ENCODE peak calls at places on chromosomes 6 and 20, in eight cellular contexts. One of them, this sample, is unnamed.

GRCh38 chr20:36035720-36036119 is 67.3 kb downstream of the CNBD2 start:
- DNase-seq in HCT116: no peak
- DNase-seq in MM.1S: no peak
- DNase-seq in PC-3: peak
- DNase-seq in H1: no peak
- DNase-seq in neural progenitor cell: no peak
- DNase-seq in endothelial cell of umbilical vein: no peak
- DNase-seq in mammary epithelial cell: peak
- DNase-seq in this sample: no peak

GRCh38 chr6:135503703-135504475 is 6.3 kb upstream of the AHI1 start:
- DNase-seq in PC-3: no peak
- DNase-seq in mammary epithelial cell: no peak
- DNase-seq in H1: no peak
- DNase-seq in endothelial cell of umbilical vein: no peak
- DNase-seq in neural progenitor cell: peak
- DNase-seq in HCT116: no peak
- DNase-seq in MM.1S: no peak
- DNase-seq in this sample: no peak

GRCh38 chr20:5153612-5154542 is 27.1 kb downstream of the CDS2 start:
- DNase-seq in HCT116: peak
- DNase-seq in PC-3: peak
- DNase-seq in endothelial cell of umbilical vein: no peak
- DNase-seq in mammary epithelial cell: peak
- DNase-seq in neural progenitor cell: no peak
- DNase-seq in MM.1S: peak
- DNase-seq in H1: no peak
- DNase-seq in this sample: no peak

GRCh38 chr6:169108753-169109152 is 144.9 kb downstream of the THBS2 start:
- DNase-seq in MM.1S: no peak
- DNase-seq in endothelial cell of umbilical vein: no peak
- DNase-seq in PC-3: no peak
- DNase-seq in neural progenitor cell: no peak
- DNase-seq in H1: no peak
- DNase-seq in HCT116: no peak
- DNase-seq in mammary epithelial cell: no peak
- DNase-seq in this sample: no peak

GRCh38 chr6:45677381-45677992 is 299.8 kb upstream of the SUPT3H start:
- DNase-seq in neural progenitor cell: no peak
- DNase-seq in mammary epithelial cell: no peak
- DNase-seq in endothelial cell of umbilical vein: peak
- DNase-seq in H1: no peak
- DNase-seq in PC-3: peak
- DNase-seq in MM.1S: peak
- DNase-seq in HCT116: no peak
- DNase-seq in this sample: peak

GRCh38 chr6:142896732-142897131 is 48.2 kb downstream of the HIVEP2 start:
- DNase-seq in H1: no peak
- DNase-seq in mammary epithelial cell: no peak
- DNase-seq in HCT116: no peak
- DNase-seq in PC-3: no peak
- DNase-seq in MM.1S: no peak
- DNase-seq in neural progenitor cell: no peak
- DNase-seq in endothelial cell of umbilical vein: no peak
- DNase-seq in this sample: no peak

GRCh38 chr6:168045706-168046620 is 33.0 kb downstream of the FRMD1 start:
- DNase-seq in H1: no peak
- DNase-seq in HCT116: no peak
- DNase-seq in PC-3: no peak
- DNase-seq in neural progenitor cell: no peak
- DNase-seq in mammary epithelial cell: no peak
- DNase-seq in MM.1S: no peak
- DNase-seq in endothelial cell of umbilical vein: no peak
- DNase-seq in this sample: no peak

GRCh38 chr6:2245954-2246863 is 804 bp upstream of the GMDS start:
- DNase-seq in H1: no peak
- DNase-seq in mammary epithelial cell: peak
- DNase-seq in PC-3: peak
- DNase-seq in neural progenitor cell: peak
- DNase-seq in MM.1S: peak
- DNase-seq in endothelial cell of umbilical vein: peak
- DNase-seq in HCT116: peak
- DNase-seq in this sample: peak

GRCh38 chr6:114430534-114431124 is 87.8 kb upstream of the HS3ST5 start:
- DNase-seq in endothelial cell of umbilical vein: no peak
- DNase-seq in MM.1S: no peak
- DNase-seq in HCT116: no peak
- DNase-seq in mammary epithelial cell: no peak
- DNase-seq in PC-3: no peak
- DNase-seq in H1: no peak
- DNase-seq in neural progenitor cell: peak
- DNase-seq in this sample: no peak

GRCh38 chr20:45487231-45487635 is 17.7 kb downstream of the WFDC2 start:
- DNase-seq in MM.1S: no peak
- DNase-seq in neural progenitor cell: peak
- DNase-seq in mammary epithelial cell: no peak
- DNase-seq in HCT116: no peak
- DNase-seq in H1: peak
- DNase-seq in PC-3: no peak
- DNase-seq in endothelial cell of umbilical vein: no peak
- DNase-seq in this sample: peak

GRCh38 chr6:163617549-163617948 is 203.0 kb downstream of the QKI start:
- DNase-seq in MM.1S: no peak
- DNase-seq in neural progenitor cell: no peak
- DNase-seq in mammary epithelial cell: no peak
- DNase-seq in endothelial cell of umbilical vein: no peak
- DNase-seq in HCT116: no peak
- DNase-seq in PC-3: no peak
- DNase-seq in H1: no peak
- DNase-seq in this sample: no peak

GRCh38 chr6:11043961-11044711 is at the start of gene ELOVL2:
- DNase-seq in PC-3: peak
- DNase-seq in HCT116: no peak
- DNase-seq in H1: peak
- DNase-seq in neural progenitor cell: peak
- DNase-seq in endothelial cell of umbilical vein: peak
- DNase-seq in mammary epithelial cell: no peak
- DNase-seq in MM.1S: peak
- DNase-seq in this sample: peak
- TF ChIP-seq CTCF in PC-3: peak
- TF ChIP-seq CTCF in HCT116: no peak
- TF ChIP-seq CTCF in H1: peak
- TF ChIP-seq CTCF in neural progenitor cell: peak
- TF ChIP-seq CTCF in endothelial cell of umbilical vein: peak
- TF ChIP-seq CTCF in mammary epithelial cell: peak
- TF ChIP-seq CTCF in MM.1S: peak
- TF ChIP-seq CTCF in this sample: peak

DNA sequence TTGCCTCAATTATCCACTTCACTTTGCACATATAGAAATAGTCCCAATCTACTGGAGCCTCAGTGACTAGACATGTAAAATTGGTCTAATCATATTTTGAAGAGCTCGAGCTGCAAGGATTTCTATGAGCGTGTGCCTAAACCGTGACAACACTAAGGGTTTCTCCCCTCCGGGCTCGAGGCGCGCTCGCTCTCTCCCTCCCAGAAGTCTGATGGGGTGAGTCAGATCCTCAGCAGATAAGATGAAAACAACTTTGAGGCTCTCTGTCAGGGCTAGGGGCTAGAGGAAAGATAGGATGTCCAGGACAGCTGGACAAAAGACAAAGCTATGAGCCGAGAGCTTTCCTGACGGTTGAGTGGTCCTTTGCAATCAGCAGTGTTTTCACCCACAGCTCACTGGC is 16.8 kb downstream of the GNAS-AS1 start:
- DNase-seq in MM.1S: no peak
- DNase-seq in H1: no peak
- DNase-seq in PC-3: no peak
- DNase-seq in HCT116: no peak
- DNase-seq in endothelial cell of umbilical vein: no peak
- DNase-seq in neural progenitor cell: no peak
- DNase-seq in mammary epithelial cell: no peak
- DNase-seq in this sample: no peak
- H3K4me3 ChIP-seq in MM.1S: no peak
- H3K4me3 ChIP-seq in H1: no peak
- H3K4me3 ChIP-seq in PC-3: no peak
- H3K4me3 ChIP-seq in HCT116: no peak
- H3K4me3 ChIP-seq in endothelial cell of umbilical vein: no peak
- H3K4me3 ChIP-seq in neural progenitor cell: no peak
- H3K4me3 ChIP-seq in mammary epithelial cell: no peak
- H3K4me3 ChIP-seq in this sample: no peak

GRCh38 chr6:105138141-105138540 is 41.7 kb downstream of the POPDC3 start:
- DNase-seq in MM.1S: no peak
- DNase-seq in mammary epithelial cell: no peak
- DNase-seq in neural progenitor cell: no peak
- DNase-seq in HCT116: no peak
- DNase-seq in endothelial cell of umbilical vein: no peak
- DNase-seq in H1: no peak
- DNase-seq in PC-3: no peak
- DNase-seq in this sample: no peak

GRCh38 chr6:105135056-105135455 is 44.8 kb downstream of the POPDC3 start:
- DNase-seq in endothelial cell of umbilical vein: peak
- DNase-seq in neural progenitor cell: peak
- DNase-seq in mammary epithelial cell: peak
- DNase-seq in MM.1S: no peak
- DNase-seq in HCT116: no peak
- DNase-seq in H1: no peak
- DNase-seq in PC-3: peak
- DNase-seq in this sample: peak

GRCh38 chr6:105135907-105136432 is 43.8 kb downstream of the POPDC3 start:
- DNase-seq in H1: no peak
- DNase-seq in mammary epithelial cell: peak
- DNase-seq in neural progenitor cell: no peak
- DNase-seq in MM.1S: no peak
- DNase-seq in PC-3: no peak
- DNase-seq in HCT116: no peak
- DNase-seq in endothelial cell of umbilical vein: peak
- DNase-seq in this sample: peak

GRCh38 chr6:105137388-105137787 is 42.4 kb downstream of the POPDC3 start:
- DNase-seq in neural progenitor cell: peak
- DNase-seq in endothelial cell of umbilical vein: no peak
- DNase-seq in MM.1S: no peak
- DNase-seq in H1: no peak
- DNase-seq in mammary epithelial cell: peak
- DNase-seq in PC-3: no peak
- DNase-seq in HCT116: no peak
- DNase-seq in this sample: no peak

DNA sequence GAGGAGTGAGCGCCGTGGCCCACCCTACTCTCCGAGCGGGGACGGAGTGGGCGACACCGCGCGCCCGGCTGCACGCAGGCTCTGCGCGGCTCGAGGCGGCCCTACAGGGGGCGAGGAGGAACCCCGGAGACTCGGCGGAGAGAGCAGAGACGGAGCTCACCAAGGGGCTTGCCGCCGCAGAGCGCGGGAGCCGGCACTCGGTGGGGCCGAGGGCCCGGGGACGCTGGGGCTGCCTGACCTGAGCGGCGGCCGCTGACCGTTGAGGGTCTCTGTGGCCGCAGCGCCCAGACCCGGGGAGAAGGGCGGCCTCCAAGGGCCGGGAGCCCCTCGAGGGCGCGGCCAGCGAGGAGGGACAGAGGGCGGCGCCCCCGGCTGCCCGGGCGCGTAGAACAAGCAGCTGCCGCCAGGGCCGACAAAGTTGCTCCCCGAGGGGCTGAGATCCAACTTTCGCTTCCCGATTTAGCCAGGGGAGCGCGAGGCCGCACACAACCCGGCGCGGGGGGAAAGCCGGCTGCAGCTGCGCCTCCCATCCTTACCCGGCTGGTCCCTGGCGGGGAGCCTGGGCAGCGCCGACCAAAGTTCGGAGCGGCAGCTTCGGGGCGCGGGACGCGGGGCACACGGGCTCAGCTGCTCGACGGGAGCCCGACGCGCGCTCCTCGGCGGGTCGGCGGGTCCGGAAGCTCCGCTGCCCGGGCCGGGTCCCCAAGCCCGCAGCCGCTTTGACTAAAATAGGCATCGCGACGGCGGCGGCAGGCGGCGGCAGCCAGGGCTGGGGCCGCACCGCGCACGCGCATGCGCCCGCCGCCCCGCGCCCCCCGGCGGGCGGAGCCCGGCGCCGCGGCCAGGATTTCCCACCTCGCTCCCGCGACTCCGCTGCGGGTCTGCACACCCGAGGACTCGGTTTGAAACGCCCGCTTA is 43.1 kb downstream of the POPDC3 start:
- DNase-seq in endothelial cell of umbilical vein: peak
- DNase-seq in HCT116: no peak
- DNase-seq in neural progenitor cell: peak
- DNase-seq in H1: peak
- DNase-seq in PC-3: no peak
- DNase-seq in mammary epithelial cell: peak
- DNase-seq in MM.1S: peak
- DNase-seq in this sample: peak
- TF ChIP-seq EZH2 in endothelial cell of umbilical vein: no peak
- TF ChIP-seq EZH2 in HCT116: no peak
- TF ChIP-seq EZH2 in neural progenitor cell: peak
- TF ChIP-seq EZH2 in H1: peak
- TF ChIP-seq EZH2 in PC-3: no peak
- TF ChIP-seq EZH2 in mammary epithelial cell: no peak
- TF ChIP-seq EZH2 in MM.1S: no peak
- TF ChIP-seq EZH2 in this sample: peak

DNA sequence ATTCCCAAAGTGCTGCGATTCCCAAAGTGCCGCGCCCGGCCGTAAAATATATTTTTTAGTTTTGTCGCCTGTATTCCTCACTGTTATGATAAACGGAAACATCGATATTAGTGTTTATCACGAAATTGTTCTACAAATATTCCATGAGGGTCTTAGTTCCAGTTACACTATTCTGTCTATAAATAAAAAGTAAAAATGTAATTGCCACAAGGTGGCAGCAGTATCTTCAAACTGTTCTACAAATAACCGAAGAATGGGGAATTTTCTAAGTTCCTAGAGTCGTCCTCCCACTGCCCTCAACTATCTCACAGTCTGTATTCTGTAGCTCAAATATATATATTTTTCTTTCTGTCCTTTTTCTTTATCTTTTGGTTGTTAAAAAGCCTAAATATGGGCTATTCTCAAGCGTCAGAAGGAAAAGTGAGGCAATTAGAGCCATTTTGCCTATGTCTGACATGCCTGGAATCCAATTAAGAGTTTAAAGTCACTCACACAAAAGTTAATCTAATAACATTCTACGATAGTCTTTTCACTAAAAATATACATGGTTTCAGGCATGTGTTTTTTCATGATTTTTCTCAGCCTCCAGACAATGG is 14.1 kb upstream of the FAM162B start:
- DNase-seq in MM.1S: peak
- DNase-seq in PC-3: peak
- DNase-seq in H1: peak
- DNase-seq in endothelial cell of umbilical vein: peak
- DNase-seq in mammary epithelial cell: no peak
- DNase-seq in HCT116: peak
- DNase-seq in neural progenitor cell: peak
- DNase-seq in this sample: peak
- TF ChIP-seq CTCF in MM.1S: peak
- TF ChIP-seq CTCF in PC-3: peak
- TF ChIP-seq CTCF in H1: peak
- TF ChIP-seq CTCF in endothelial cell of umbilical vein: peak
- TF ChIP-seq CTCF in mammary epithelial cell: peak
- TF ChIP-seq CTCF in HCT116: peak
- TF ChIP-seq CTCF in neural progenitor cell: peak
- TF ChIP-seq CTCF in this sample: peak

This sample was measured in A673.